ENCODE peak calls at places on chromosomes 4 and X, in ten cellular contexts. One of them, this sample, is unnamed. For H3K4me1, the result is how much of the 10 kb centered on the place peaks cover.

GRCh38 chrX:39969099-39969825 is 128.5 kb downstream of the BCOR start:
- DNase-seq in colonic mucosa: peak
- DNase-seq in heart left ventricle: no peak
- DNase-seq in HepG2: no peak
- DNase-seq in small intestine: no peak
- DNase-seq in CD8-positive, alpha-beta T cell: peak
- DNase-seq in tibial nerve: no peak
- DNase-seq in uterus: no peak
- DNase-seq in effector memory CD4-positive, alpha-beta T cell: no peak
- DNase-seq in aorta: no peak
- DNase-seq in this sample: no peak

GRCh38 chr4:169377367-169377766 is 106.6 kb upstream of the SH3RF1 start:
- DNase-seq in colonic mucosa: no peak
- DNase-seq in heart left ventricle: no peak
- DNase-seq in HepG2: no peak
- DNase-seq in small intestine: no peak
- DNase-seq in CD8-positive, alpha-beta T cell: no peak
- DNase-seq in tibial nerve: no peak
- DNase-seq in uterus: no peak
- DNase-seq in effector memory CD4-positive, alpha-beta T cell: no peak
- DNase-seq in aorta: no peak
- DNase-seq in this sample: no peak

GRCh38 chrX:119181491-119181890 is 53.9 kb upstream of the KIAA1210 start:
- DNase-seq in colonic mucosa: peak
- DNase-seq in heart left ventricle: no peak
- DNase-seq in HepG2: peak
- DNase-seq in small intestine: peak
- DNase-seq in CD8-positive, alpha-beta T cell: no peak
- DNase-seq in tibial nerve: no peak
- DNase-seq in uterus: no peak
- DNase-seq in effector memory CD4-positive, alpha-beta T cell: no peak
- DNase-seq in aorta: no peak
- DNase-seq in this sample: peak

GRCh38 chr4:156598138-156598681 is 373.4 kb downstream of the PDGFC start:
- DNase-seq in colonic mucosa: no peak
- DNase-seq in heart left ventricle: peak
- DNase-seq in HepG2: no peak
- DNase-seq in small intestine: no peak
- DNase-seq in CD8-positive, alpha-beta T cell: no peak
- DNase-seq in tibial nerve: no peak
- DNase-seq in uterus: no peak
- DNase-seq in effector memory CD4-positive, alpha-beta T cell: no peak
- DNase-seq in aorta: peak
- DNase-seq in this sample: peak

GRCh38 chrX:148310402-148311200 is 189.8 kb upstream of the AFF2 start:
- DNase-seq in colonic mucosa: no peak
- DNase-seq in heart left ventricle: no peak
- DNase-seq in HepG2: no peak
- DNase-seq in small intestine: no peak
- DNase-seq in CD8-positive, alpha-beta T cell: peak
- DNase-seq in tibial nerve: no peak
- DNase-seq in uterus: no peak
- DNase-seq in effector memory CD4-positive, alpha-beta T cell: peak
- DNase-seq in aorta: no peak
- DNase-seq in this sample: no peak

GRCh38 chrX:617891-618290 is 12.7 kb upstream of the SHOX start:
- DNase-seq in colonic mucosa: no peak
- DNase-seq in heart left ventricle: no peak
- DNase-seq in HepG2: no peak
- DNase-seq in small intestine: no peak
- DNase-seq in CD8-positive, alpha-beta T cell: peak
- DNase-seq in tibial nerve: no peak
- DNase-seq in uterus: no peak
- DNase-seq in effector memory CD4-positive, alpha-beta T cell: no peak
- DNase-seq in aorta: no peak
- DNase-seq in this sample: no peak

GRCh38 chrX:49748211-49748956 is 52.6 kb upstream of the PAGE1 start:
- DNase-seq in colonic mucosa: no peak
- DNase-seq in heart left ventricle: no peak
- DNase-seq in HepG2: no peak
- DNase-seq in small intestine: no peak
- DNase-seq in CD8-positive, alpha-beta T cell: no peak
- DNase-seq in tibial nerve: no peak
- DNase-seq in uterus: no peak
- DNase-seq in effector memory CD4-positive, alpha-beta T cell: no peak
- DNase-seq in aorta: no peak
- DNase-seq in this sample: no peak

GRCh38 chr4:2932951-2933565 is 30.1 kb downstream of the NOP14 start:
- DNase-seq in colonic mucosa: no peak
- DNase-seq in heart left ventricle: peak
- DNase-seq in HepG2: no peak
- DNase-seq in small intestine: peak
- DNase-seq in CD8-positive, alpha-beta T cell: no peak
- DNase-seq in tibial nerve: no peak
- DNase-seq in uterus: no peak
- DNase-seq in effector memory CD4-positive, alpha-beta T cell: no peak
- DNase-seq in aorta: peak
- DNase-seq in this sample: no peak

GRCh38 chr4:74632634-74633033 is 161.7 kb downstream of the BTC start:
- DNase-seq in colonic mucosa: peak
- DNase-seq in heart left ventricle: no peak
- DNase-seq in HepG2: no peak
- DNase-seq in small intestine: no peak
- DNase-seq in CD8-positive, alpha-beta T cell: no peak
- DNase-seq in tibial nerve: peak
- DNase-seq in uterus: peak
- DNase-seq in effector memory CD4-positive, alpha-beta T cell: no peak
- DNase-seq in aorta: peak
- DNase-seq in this sample: no peak

GRCh38 chr4:168514249-168514852 is 17.5 kb downstream of the PALLD start:
- DNase-seq in colonic mucosa: no peak
- DNase-seq in heart left ventricle: no peak
- DNase-seq in HepG2: peak
- DNase-seq in small intestine: peak
- DNase-seq in CD8-positive, alpha-beta T cell: no peak
- DNase-seq in tibial nerve: no peak
- DNase-seq in uterus: no peak
- DNase-seq in effector memory CD4-positive, alpha-beta T cell: no peak
- DNase-seq in aorta: no peak
- DNase-seq in this sample: no peak

GRCh38 chrX:153539171-153539978 is 21.9 kb downstream of the ATP2B3 start:
- DNase-seq in colonic mucosa: peak
- DNase-seq in heart left ventricle: peak
- DNase-seq in HepG2: peak
- DNase-seq in small intestine: peak
- DNase-seq in CD8-positive, alpha-beta T cell: peak
- DNase-seq in tibial nerve: peak
- DNase-seq in uterus: peak
- DNase-seq in effector memory CD4-positive, alpha-beta T cell: peak
- DNase-seq in aorta: peak
- DNase-seq in this sample: peak

GRCh38 chr4:140308366-140309123 is 64.9 kb upstream of the SCOC start:
- DNase-seq in colonic mucosa: peak
- DNase-seq in heart left ventricle: peak
- DNase-seq in HepG2: no peak
- DNase-seq in small intestine: no peak
- DNase-seq in CD8-positive, alpha-beta T cell: no peak
- DNase-seq in tibial nerve: no peak
- DNase-seq in uterus: peak
- DNase-seq in effector memory CD4-positive, alpha-beta T cell: no peak
- DNase-seq in aorta: peak
- DNase-seq in this sample: peak

GRCh38 chr4:82833696-82834313 is 35.2 kb upstream of the SCD5 start:
- DNase-seq in colonic mucosa: peak
- DNase-seq in heart left ventricle: no peak
- DNase-seq in HepG2: peak
- DNase-seq in small intestine: peak
- DNase-seq in CD8-positive, alpha-beta T cell: no peak
- DNase-seq in tibial nerve: no peak
- DNase-seq in uterus: no peak
- DNase-seq in effector memory CD4-positive, alpha-beta T cell: no peak
- DNase-seq in aorta: no peak
- DNase-seq in this sample: no peak

GRCh38 chr4:38672247-38673071 is 8.5 kb downstream of the KLF3 start:
- DNase-seq in colonic mucosa: peak
- DNase-seq in heart left ventricle: no peak
- DNase-seq in HepG2: peak
- DNase-seq in small intestine: no peak
- DNase-seq in CD8-positive, alpha-beta T cell: no peak
- DNase-seq in tibial nerve: no peak
- DNase-seq in uterus: no peak
- DNase-seq in effector memory CD4-positive, alpha-beta T cell: no peak
- DNase-seq in aorta: no peak
- DNase-seq in this sample: no peak
- H3K4me3 ChIP-seq in colonic mucosa: no peak
- H3K4me3 ChIP-seq in heart left ventricle: no peak
- H3K4me3 ChIP-seq in HepG2: peak
- H3K4me3 ChIP-seq in small intestine: no peak
- H3K4me3 ChIP-seq in CD8-positive, alpha-beta T cell: peak
- H3K4me3 ChIP-seq in tibial nerve: no peak
- H3K4me3 ChIP-seq in uterus: peak
- H3K4me3 ChIP-seq in effector memory CD4-positive, alpha-beta T cell: no peak
- H3K4me3 ChIP-seq in aorta: no peak
- H3K4me3 ChIP-seq in this sample: no peak

GRCh38 chr4:10108818-10109783 is 7.5 kb downstream of the WDR1 start:
- DNase-seq in colonic mucosa: no peak
- DNase-seq in heart left ventricle: no peak
- DNase-seq in HepG2: no peak
- DNase-seq in small intestine: peak
- DNase-seq in CD8-positive, alpha-beta T cell: no peak
- DNase-seq in tibial nerve: no peak
- DNase-seq in uterus: peak
- DNase-seq in effector memory CD4-positive, alpha-beta T cell: peak
- DNase-seq in aorta: no peak
- DNase-seq in this sample: no peak
- H3K4me1 ChIP-seq in colonic mucosa: under half
- H3K4me1 ChIP-seq in heart left ventricle: half or more
- H3K4me1 ChIP-seq in HepG2: half or more
- H3K4me1 ChIP-seq in small intestine: under half
- H3K4me1 ChIP-seq in CD8-positive, alpha-beta T cell: half or more
- H3K4me1 ChIP-seq in tibial nerve: half or more
- H3K4me1 ChIP-seq in uterus: half or more
- H3K4me1 ChIP-seq in effector memory CD4-positive, alpha-beta T cell: half or more
- H3K4me1 ChIP-seq in aorta: under half
- H3K4me1 ChIP-seq in this sample: under half

DNA sequence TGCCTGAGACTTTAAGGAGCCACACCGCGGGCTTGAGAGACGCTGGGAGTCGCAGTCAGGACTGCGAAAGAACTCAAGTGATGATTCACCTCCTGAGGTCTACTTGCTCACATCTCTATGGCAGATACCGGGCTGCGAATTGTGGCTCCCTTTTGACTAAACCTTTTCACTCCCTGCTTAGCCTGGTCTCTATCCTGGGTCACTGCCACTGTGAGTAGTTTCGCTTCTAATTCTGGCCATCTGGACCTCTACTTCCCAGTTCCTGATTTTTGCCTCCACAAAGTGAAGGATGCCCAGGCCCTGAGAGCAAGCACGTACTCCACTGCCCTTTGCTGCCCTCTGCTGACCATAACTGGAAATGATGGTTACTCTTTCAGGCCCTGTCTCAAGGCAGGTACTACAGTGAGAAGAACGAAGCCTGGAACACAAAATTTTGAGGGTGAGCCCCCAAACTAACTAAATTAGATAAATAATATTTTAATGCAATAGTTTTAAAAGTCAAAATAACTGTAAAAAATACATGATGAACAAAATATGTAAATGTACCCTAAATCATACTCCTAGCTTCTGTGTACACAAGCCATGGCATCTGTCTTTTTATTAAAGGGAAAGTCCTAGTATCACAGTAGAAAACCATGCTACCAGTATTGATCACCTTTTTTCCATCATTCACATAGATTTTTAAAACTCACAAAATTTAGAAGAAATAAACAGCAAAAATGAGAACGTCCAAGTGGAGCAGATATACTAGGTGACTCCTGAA is 16.7 kb downstream of the MAD2L1 start:
- DNase-seq in colonic mucosa: peak
- DNase-seq in heart left ventricle: peak
- DNase-seq in HepG2: peak
- DNase-seq in small intestine: peak
- DNase-seq in CD8-positive, alpha-beta T cell: peak
- DNase-seq in tibial nerve: peak
- DNase-seq in uterus: peak
- DNase-seq in effector memory CD4-positive, alpha-beta T cell: peak
- DNase-seq in aorta: peak
- DNase-seq in this sample: peak
- H3K4me3 ChIP-seq in colonic mucosa: no peak
- H3K4me3 ChIP-seq in heart left ventricle: peak
- H3K4me3 ChIP-seq in HepG2: no peak
- H3K4me3 ChIP-seq in small intestine: no peak
- H3K4me3 ChIP-seq in CD8-positive, alpha-beta T cell: no peak
- H3K4me3 ChIP-seq in tibial nerve: no peak
- H3K4me3 ChIP-seq in uterus: no peak
- H3K4me3 ChIP-seq in effector memory CD4-positive, alpha-beta T cell: no peak
- H3K4me3 ChIP-seq in aorta: peak
- H3K4me3 ChIP-seq in this sample: no peak

DNA sequence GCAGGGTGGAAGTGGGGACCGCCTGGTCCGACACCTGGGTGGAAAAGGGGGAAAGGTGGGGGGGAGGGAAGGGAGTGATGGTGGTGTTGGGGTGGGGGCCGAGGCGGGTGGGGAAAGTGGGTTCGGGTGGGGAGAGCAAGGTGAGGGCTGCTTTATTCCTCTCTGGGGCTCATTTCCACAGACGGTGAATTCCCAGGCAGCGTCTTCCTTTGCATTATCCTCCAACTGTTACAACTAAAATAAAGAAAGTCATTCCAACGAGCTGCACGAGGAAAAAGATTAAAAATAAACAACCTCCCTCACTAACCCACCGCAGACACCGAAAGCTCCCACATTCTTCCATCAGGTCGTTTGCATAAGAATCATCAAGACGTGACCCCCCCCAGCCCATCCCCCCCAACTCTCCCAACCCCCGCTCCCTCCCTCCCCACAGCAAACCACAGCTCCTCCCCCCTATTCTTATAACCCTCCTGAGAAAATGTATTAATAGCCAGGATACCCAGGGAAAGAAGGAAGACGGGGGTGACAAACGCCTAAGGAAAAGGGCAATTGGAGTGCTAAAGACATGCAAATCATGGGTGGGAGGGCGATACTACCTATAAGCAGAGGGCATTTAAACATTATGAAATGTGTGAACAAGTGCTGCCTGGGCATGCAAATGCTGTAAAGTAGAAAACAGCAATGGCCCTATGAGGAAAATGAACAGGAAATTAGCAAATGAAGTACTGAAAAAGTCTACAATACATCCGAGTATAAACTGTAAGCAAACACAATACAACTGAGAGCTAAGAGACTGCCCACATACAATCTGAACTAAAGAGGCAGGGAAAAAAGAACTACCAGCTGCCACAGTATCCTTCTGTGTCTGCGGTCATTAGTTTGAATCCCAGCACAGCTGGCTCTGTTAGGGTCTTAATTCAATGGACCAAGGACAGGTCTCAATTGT is 2.6 kb downstream of the CXXC4 start:
- DNase-seq in colonic mucosa: peak
- DNase-seq in heart left ventricle: no peak
- DNase-seq in HepG2: no peak
- DNase-seq in small intestine: no peak
- DNase-seq in CD8-positive, alpha-beta T cell: no peak
- DNase-seq in tibial nerve: no peak
- DNase-seq in uterus: no peak
- DNase-seq in effector memory CD4-positive, alpha-beta T cell: no peak
- DNase-seq in aorta: no peak
- DNase-seq in this sample: no peak
- H3K4me1 ChIP-seq in colonic mucosa: under half
- H3K4me1 ChIP-seq in heart left ventricle: under half
- H3K4me1 ChIP-seq in HepG2: under half
- H3K4me1 ChIP-seq in small intestine: under half
- H3K4me1 ChIP-seq in CD8-positive, alpha-beta T cell: under half
- H3K4me1 ChIP-seq in tibial nerve: under half
- H3K4me1 ChIP-seq in uterus: under half
- H3K4me1 ChIP-seq in effector memory CD4-positive, alpha-beta T cell: under half
- H3K4me1 ChIP-seq in aorta: under half
- H3K4me1 ChIP-seq in this sample: under half

GRCh38 chrX:6472652-6473342 is 62.1 kb downstream of the VCX3A start:
- DNase-seq in colonic mucosa: no peak
- DNase-seq in heart left ventricle: no peak
- DNase-seq in HepG2: no peak
- DNase-seq in small intestine: no peak
- DNase-seq in CD8-positive, alpha-beta T cell: no peak
- DNase-seq in tibial nerve: no peak
- DNase-seq in uterus: no peak
- DNase-seq in effector memory CD4-positive, alpha-beta T cell: no peak
- DNase-seq in aorta: no peak
- DNase-seq in this sample: no peak
- H3K4me3 ChIP-seq in colonic mucosa: no peak
- H3K4me3 ChIP-seq in heart left ventricle: no peak
- H3K4me3 ChIP-seq in HepG2: no peak
- H3K4me3 ChIP-seq in small intestine: no peak
- H3K4me3 ChIP-seq in CD8-positive, alpha-beta T cell: no peak
- H3K4me3 ChIP-seq in tibial nerve: no peak
- H3K4me3 ChIP-seq in uterus: no peak
- H3K4me3 ChIP-seq in effector memory CD4-positive, alpha-beta T cell: no peak
- H3K4me3 ChIP-seq in aorta: no peak
- H3K4me3 ChIP-seq in this sample: no peak